ENCODE peak calls at places on chromosomes 11 and 22, in five cellular contexts. U is H1, I is H9, E is mesenchymal stem cell, W is trophoblast cell. C is an unnamed sample.

GRCh38 chr11:46889689-46890475 is 28.5 kb downstream of the LRP4 start:
- DNase-seq in I (peak; percentile 72), W (peak; percentile 63), E (peak; percentile 78), U (peak; percentile 91), C (peak; percentile 73)

GRCh38 chr11:2761131-2762030 is 61.6 kb upstream of the KCNQ1OT1 start:
- DNase-seq in U (peak; percentile 39), E (no peak), W (no peak), I (peak; percentile 17), C (no peak)

GRCh38 chr11:79440451-79441158 is at the start of gene TENM4:
- DNase-seq in W (peak; percentile 35), I (peak; percentile 45), U (peak; percentile 69), E (peak; percentile 82), C (peak; percentile 67)

GRCh38 chr22:45831394-45831793 is 145.6 kb downstream of the WNT7B start:
- DNase-seq in E (no peak), U (no peak), I (no peak), W (no peak), C (no peak)

GRCh38 chr11:86140334-86140733 is 71.5 kb upstream of the PICALM start:
- DNase-seq in W (no peak), E (no peak), U (no peak), I (no peak), C (no peak)

GRCh38 chr11:94184861-94185260 is 56.2 kb downstream of the PANX1 start:
- DNase-seq in I (no peak), E (no peak), W (no peak), U (no peak), C (no peak)

GRCh38 chr22:33326540-33327295 is 268.5 kb upstream of the SYN3 start:
- DNase-seq in I (no peak), W (no peak), U (no peak), E (no peak), C (no peak)

GRCh38 chr22:35733742-35734516 is 16.3 kb downstream of the APOL5 start:
- DNase-seq in I (no peak), U (no peak), E (no peak), W (no peak), C (no peak)

GRCh38 chr11:108025387-108026080 is 16.8 kb downstream of the CUL5 start:
- DNase-seq in I (no peak), E (peak; percentile 76), U (no peak), W (no peak), C (no peak)

GRCh38 chr11:70522261-70522612 is 123.9 kb downstream of the CTTN start:
- DNase-seq in U (no peak), I (no peak), E (no peak), W (no peak), C (no peak)

GRCh38 chr22:23070418-23071162 is at the start of gene GNAZ:
- DNase-seq in U (peak; percentile 78), E (no peak), W (peak; percentile 40), I (peak; percentile 60), C (peak; percentile 51)

GRCh38 chr11:100562102-100562501 is 125.0 kb upstream of the ARHGAP42 start:
- DNase-seq in I (no peak), E (peak; percentile 78), W (no peak), U (no peak), C (no peak)

GRCh38 chr11:117833401-117833891 is 8.9 kb upstream of the FXYD2 start:
- DNase-seq in E (no peak), W (no peak), U (peak; percentile 37), I (peak; percentile 25), C (no peak)

GRCh38 chr22:32721328-32722180 is 80.0 kb upstream of the TIMP3 start:
- DNase-seq in E (no peak), W (peak; percentile 43), I (no peak), U (no peak), C (no peak)

GRCh38 chr22:44837481-44837880 is 85.1 kb downstream of the ARHGAP8 start:
- DNase-seq in W (no peak), E (no peak), I (no peak), U (no peak), C (no peak)

GRCh38 chr22:46336119-46337078 is 885 bp downstream of the TRMU start:
- DNase-seq in U (no peak), I (no peak), W (no peak), E (peak; percentile 45), C (peak; percentile 4)

DNA sequence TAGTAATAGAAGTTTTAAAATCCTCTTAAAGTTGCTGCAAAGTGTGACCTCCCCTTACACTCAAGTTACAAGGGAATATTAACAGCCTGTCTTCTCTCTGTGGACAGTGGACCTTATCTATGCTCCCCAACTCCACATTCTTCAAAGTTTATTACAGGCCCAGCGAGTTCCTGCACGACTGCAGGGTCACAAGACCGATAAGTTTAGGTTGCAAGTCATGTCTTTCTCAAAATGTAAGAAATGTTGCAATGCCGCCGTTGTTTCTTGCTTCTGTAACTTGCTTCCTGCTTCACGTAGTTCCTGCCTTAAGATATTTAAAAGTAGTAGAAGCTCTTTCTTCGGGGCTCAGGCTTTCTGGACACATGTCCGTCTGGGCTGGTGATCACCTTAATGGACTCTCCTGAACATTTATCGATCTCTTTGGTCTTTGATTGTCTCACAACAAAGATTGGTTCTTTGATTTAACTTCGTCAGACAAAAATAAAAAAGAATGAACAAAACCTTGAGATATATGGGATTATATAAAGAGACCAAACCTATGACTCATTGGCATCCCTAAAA is 45.2 kb upstream of the GLYAT start:
- DNase-seq in E (no peak), W (peak; percentile 17), I (no peak), U (no peak), C (no peak)
- H3K9me3 ChIP-seq in E (no peaks in the 10 kb centered on the region), W (peaks cover 7% of the 10 kb centered on the region), I (peaks cover 29% of the 10 kb centered on the region), U (peaks cover 32% of the 10 kb centered on the region), C (no peaks in the 10 kb centered on the region)

DNA sequence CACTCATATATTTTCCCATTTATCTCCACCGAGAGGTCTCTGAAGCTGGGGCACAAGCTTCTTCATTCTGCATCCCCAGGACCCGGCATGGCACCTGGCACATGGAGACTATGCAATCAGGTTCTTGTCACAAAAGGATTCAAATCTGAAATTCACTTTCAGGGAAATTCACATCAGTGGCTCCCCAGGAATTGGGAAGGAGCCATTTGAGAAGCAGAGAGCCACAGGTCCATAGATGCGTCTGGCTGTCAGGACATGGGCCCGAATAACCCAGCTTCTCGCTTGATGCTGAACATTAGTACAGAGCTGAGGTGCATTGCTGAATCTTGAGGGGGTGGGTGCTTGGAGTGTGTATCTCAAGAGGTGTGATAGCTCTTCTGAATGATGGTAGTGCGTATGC is 82.5 kb downstream of the TSPAN18 start:
- DNase-seq in W (no peak), I (no peak), U (no peak), E (no peak), C (no peak)
- H2BK12ac ChIP-seq in W (no peak overlapping the region), I (no peak overlapping the region), U (no peak overlapping the region), E (no peak overlapping the region), C (no peak overlapping the region)

GRCh38 chr22:30193031-30193794 is 53.3 kb downstream of the LIF start:
- DNase-seq in E (peak; percentile 45), W (no peak), U (no peak), I (no peak), C (no peak)

GRCh38 chr22:30197389-30197788 is 49.2 kb downstream of the LIF start:
- DNase-seq in E (no peak), U (no peak), W (no peak), I (peak; percentile 4), C (no peak)

GRCh38 chr22:30196867-30197336 is 49.7 kb downstream of the LIF start:
- DNase-seq in I (no peak), E (no peak), U (no peak), W (no peak), C (no peak)

GRCh38 chr22:30196141-30196866 is 50.3 kb downstream of the LIF start:
- DNase-seq in W (peak; percentile 68), U (peak; percentile 58), I (peak; percentile 87), E (peak; percentile 99), C (no peak)

GRCh38 chr22:30195245-30196140 is 51.1 kb downstream of the LIF start:
- DNase-seq in I (no peak), W (no peak), U (no peak), E (peak; percentile 100), C (no peak)
- H3K18ac ChIP-seq in I (peak overlapping the region; percentile 21), W (no peak overlapping the region), U (peak overlapping the region; percentile 49), E (peak overlapping the region; percentile 89), C (no peak overlapping the region)

DNA sequence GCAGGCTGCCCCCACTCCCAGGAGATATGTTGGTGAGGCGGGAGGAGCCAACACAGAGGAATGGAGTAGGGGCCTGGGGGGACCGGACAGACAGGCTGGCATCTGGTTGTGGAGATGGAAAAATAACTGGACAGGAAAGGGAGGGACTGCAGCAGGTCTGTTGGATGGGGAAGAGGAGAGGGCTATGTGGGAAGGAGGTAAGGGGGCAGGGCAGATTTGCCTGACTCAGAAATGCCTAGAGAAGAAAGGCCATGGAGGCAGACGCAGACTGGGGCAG is 160.4 kb downstream of the TRIM29 start:
- DNase-seq in E (no peak), W (no peak), I (no peak), U (no peak), C (no peak)
- H3K9me3 ChIP-seq in E (no peaks in the 10 kb centered on the region), W (no peaks in the 10 kb centered on the region), I (no peaks in the 10 kb centered on the region), U (no peaks in the 10 kb centered on the region), C (peaks cover 2% of the 10 kb centered on the region)

GRCh38 chr22:47775686-47776085 is 1013.2 kb downstream of the TBC1D22A start:
- DNase-seq in W (no peak), E (no peak), I (no peak), U (no peak), C (no peak)

GRCh38 chr22:47778160-47778658 is 1015.8 kb downstream of the TBC1D22A start:
- DNase-seq in W (no peak), U (no peak), E (no peak), I (no peak), C (no peak)

GRCh38 chr22:47775191-47775590 is 1012.7 kb downstream of the TBC1D22A start:
- DNase-seq in E (no peak), W (no peak), I (no peak), U (no peak), C (no peak)

GRCh38 chr22:47777426-47777825 is 1015.0 kb downstream of the TBC1D22A start:
- DNase-seq in U (no peak), E (no peak), I (no peak), W (no peak), C (no peak)

DNA sequence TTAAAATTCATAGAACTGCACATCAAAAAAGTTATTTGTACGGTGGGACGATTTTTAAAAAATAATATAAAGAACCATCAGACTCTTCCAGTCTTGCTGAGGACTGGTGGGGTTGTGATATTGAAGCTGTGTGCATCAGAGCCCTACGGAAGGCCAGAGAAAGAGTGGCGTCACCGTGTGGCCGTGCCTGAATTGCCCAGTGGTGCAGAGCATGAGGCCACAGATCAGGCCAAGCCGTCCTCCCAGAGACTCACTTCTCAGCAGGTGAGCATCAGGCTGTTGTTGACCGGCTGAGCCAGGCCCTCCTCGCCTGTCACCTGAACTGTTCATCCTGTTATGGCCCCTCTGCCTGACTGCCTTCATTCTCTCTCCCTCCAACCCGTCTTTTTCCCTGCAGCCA is 1013.9 kb downstream of the TBC1D22A start:
- DNase-seq in I (peak; percentile 75), W (no peak), E (no peak), U (peak; percentile 58), C (no peak)
- H2BK12ac ChIP-seq in I (no peak overlapping the region), W (no peak overlapping the region), E (no peak overlapping the region), U (no peak overlapping the region), C (no peak overlapping the region)

C was measured in neuronal stem cell.